ENCODE peak calls at places on chromosomes 1 and 21, in seven cellular contexts. One of them, this sample, is unnamed.

GRCh38 chr1:43536196-43536863 is 5.6 kb downstream of the PTPRF start:
- DNase-seq in sigmoid colon: no peak
- DNase-seq in A549: no peak
- DNase-seq in tibial nerve: no peak
- DNase-seq in breast epithelium: peak
- DNase-seq in endothelial cell of umbilical vein: no peak
- DNase-seq in lower leg skin: no peak
- DNase-seq in this sample: no peak

GRCh38 chr1:209567788-209568187 is 15.7 kb upstream of the CAMK1G start:
- DNase-seq in sigmoid colon: no peak
- DNase-seq in A549: no peak
- DNase-seq in tibial nerve: no peak
- DNase-seq in breast epithelium: no peak
- DNase-seq in endothelial cell of umbilical vein: no peak
- DNase-seq in lower leg skin: no peak
- DNase-seq in this sample: no peak

GRCh38 chr1:221741364-221741970 is 422 bp downstream of the DUSP10 start:
- DNase-seq in sigmoid colon: peak
- DNase-seq in A549: peak
- DNase-seq in tibial nerve: peak
- DNase-seq in breast epithelium: no peak
- DNase-seq in endothelial cell of umbilical vein: peak
- DNase-seq in lower leg skin: peak
- DNase-seq in this sample: no peak

GRCh38 chr1:65393928-65394327 is 26.5 kb upstream of the LEPR start:
- DNase-seq in sigmoid colon: no peak
- DNase-seq in A549: no peak
- DNase-seq in tibial nerve: no peak
- DNase-seq in breast epithelium: no peak
- DNase-seq in endothelial cell of umbilical vein: no peak
- DNase-seq in lower leg skin: no peak
- DNase-seq in this sample: no peak

GRCh38 chr1:24253569-24253968 is 65.6 kb upstream of the GRHL3 start:
- DNase-seq in sigmoid colon: no peak
- DNase-seq in A549: no peak
- DNase-seq in tibial nerve: no peak
- DNase-seq in breast epithelium: no peak
- DNase-seq in endothelial cell of umbilical vein: no peak
- DNase-seq in lower leg skin: no peak
- DNase-seq in this sample: no peak

GRCh38 chr1:185315364-185316108 is 1.5 kb downstream of the IVNS1ABP start:
- DNase-seq in sigmoid colon: no peak
- DNase-seq in A549: no peak
- DNase-seq in tibial nerve: no peak
- DNase-seq in breast epithelium: no peak
- DNase-seq in endothelial cell of umbilical vein: no peak
- DNase-seq in lower leg skin: no peak
- DNase-seq in this sample: peak

GRCh38 chr21:45341779-45342178 is 54.1 kb upstream of the POFUT2 start:
- DNase-seq in sigmoid colon: no peak
- DNase-seq in A549: no peak
- DNase-seq in tibial nerve: no peak
- DNase-seq in breast epithelium: no peak
- DNase-seq in endothelial cell of umbilical vein: peak
- DNase-seq in lower leg skin: no peak
- DNase-seq in this sample: no peak

GRCh38 chr1:21804536-21804935 is 7.5 kb upstream of the LDLRAD2 start:
- DNase-seq in sigmoid colon: no peak
- DNase-seq in A549: no peak
- DNase-seq in tibial nerve: no peak
- DNase-seq in breast epithelium: no peak
- DNase-seq in endothelial cell of umbilical vein: no peak
- DNase-seq in lower leg skin: no peak
- DNase-seq in this sample: no peak

GRCh38 chr1:39788758-39789570 is at the start of gene BMP8B:
- DNase-seq in sigmoid colon: peak
- DNase-seq in A549: peak
- DNase-seq in tibial nerve: peak
- DNase-seq in breast epithelium: no peak
- DNase-seq in endothelial cell of umbilical vein: no peak
- DNase-seq in lower leg skin: no peak
- DNase-seq in this sample: peak
- TF ChIP-seq POLR2A in sigmoid colon: no peak
- TF ChIP-seq POLR2A in A549: peak
- TF ChIP-seq POLR2A in tibial nerve: peak
- TF ChIP-seq POLR2A in breast epithelium: no peak
- TF ChIP-seq POLR2A in endothelial cell of umbilical vein: no peak
- TF ChIP-seq POLR2A in lower leg skin: no peak
- TF ChIP-seq POLR2A in this sample: no peak

GRCh38 chr1:228060458-228061190 is 21.9 kb upstream of the ARF1 start:
- DNase-seq in sigmoid colon: peak
- DNase-seq in A549: no peak
- DNase-seq in tibial nerve: no peak
- DNase-seq in breast epithelium: peak
- DNase-seq in endothelial cell of umbilical vein: no peak
- DNase-seq in lower leg skin: no peak
- DNase-seq in this sample: no peak
- TF ChIP-seq POLR2A in sigmoid colon: no peak
- TF ChIP-seq POLR2A in A549: no peak
- TF ChIP-seq POLR2A in tibial nerve: no peak
- TF ChIP-seq POLR2A in breast epithelium: no peak
- TF ChIP-seq POLR2A in endothelial cell of umbilical vein: no peak
- TF ChIP-seq POLR2A in lower leg skin: no peak
- TF ChIP-seq POLR2A in this sample: no peak

GRCh38 chr1:6329392-6329791 is 64.2 kb downstream of the ACOT7 start:
- DNase-seq in sigmoid colon: peak
- DNase-seq in A549: no peak
- DNase-seq in tibial nerve: no peak
- DNase-seq in breast epithelium: no peak
- DNase-seq in endothelial cell of umbilical vein: no peak
- DNase-seq in lower leg skin: no peak
- DNase-seq in this sample: no peak

GRCh38 chr1:6330410-6330827 is 63.1 kb downstream of the ACOT7 start:
- DNase-seq in sigmoid colon: no peak
- DNase-seq in A549: no peak
- DNase-seq in tibial nerve: no peak
- DNase-seq in breast epithelium: no peak
- DNase-seq in endothelial cell of umbilical vein: no peak
- DNase-seq in lower leg skin: no peak
- DNase-seq in this sample: no peak

GRCh38 chr1:6334261-6334993 is 59.1 kb downstream of the ACOT7 start:
- DNase-seq in sigmoid colon: no peak
- DNase-seq in A549: no peak
- DNase-seq in tibial nerve: no peak
- DNase-seq in breast epithelium: no peak
- DNase-seq in endothelial cell of umbilical vein: no peak
- DNase-seq in lower leg skin: no peak
- DNase-seq in this sample: no peak

GRCh38 chr1:6329851-6330250 is 63.7 kb downstream of the ACOT7 start:
- DNase-seq in sigmoid colon: no peak
- DNase-seq in A549: no peak
- DNase-seq in tibial nerve: no peak
- DNase-seq in breast epithelium: no peak
- DNase-seq in endothelial cell of umbilical vein: no peak
- DNase-seq in lower leg skin: no peak
- DNase-seq in this sample: no peak

DNA sequence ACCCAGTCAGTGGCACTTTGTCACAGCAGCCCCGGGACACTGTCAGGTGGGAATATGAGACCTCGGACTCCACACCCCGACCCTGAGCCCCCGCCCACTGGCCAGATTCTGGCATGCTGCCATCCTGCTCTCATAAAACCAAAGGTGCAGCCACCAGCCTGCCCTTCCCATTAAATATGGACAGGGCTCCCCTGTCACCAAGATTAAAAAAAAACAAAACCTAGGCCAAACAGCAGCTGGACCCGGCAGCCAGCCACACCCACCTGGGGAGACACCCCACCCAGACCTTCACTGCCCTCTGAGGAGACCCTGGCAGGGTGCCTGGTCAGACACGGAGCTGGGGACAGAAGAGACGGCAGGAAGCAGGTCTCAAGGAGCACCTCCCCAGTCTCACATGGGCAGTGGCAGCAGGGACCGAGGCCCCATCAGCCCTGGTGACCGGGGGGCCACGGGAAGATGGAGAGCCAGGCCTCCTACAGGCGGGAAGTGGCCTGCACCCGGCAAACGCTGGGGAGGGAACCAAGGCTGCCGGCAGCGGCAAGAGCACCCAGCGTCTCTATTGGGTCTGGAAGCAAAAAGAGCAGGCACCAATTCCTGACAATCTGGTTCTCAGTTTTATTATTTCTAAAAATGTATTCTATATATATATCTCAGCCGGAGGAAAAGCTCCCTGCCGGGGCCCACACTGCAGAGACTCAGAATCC is 61.9 kb downstream of the ACOT7 start:
- DNase-seq in sigmoid colon: no peak
- DNase-seq in A549: no peak
- DNase-seq in tibial nerve: no peak
- DNase-seq in breast epithelium: no peak
- DNase-seq in endothelial cell of umbilical vein: no peak
- DNase-seq in lower leg skin: no peak
- DNase-seq in this sample: no peak
- TF ChIP-seq POLR2A in sigmoid colon: no peak
- TF ChIP-seq POLR2A in A549: no peak
- TF ChIP-seq POLR2A in tibial nerve: no peak
- TF ChIP-seq POLR2A in breast epithelium: no peak
- TF ChIP-seq POLR2A in endothelial cell of umbilical vein: no peak
- TF ChIP-seq POLR2A in lower leg skin: no peak
- TF ChIP-seq POLR2A in this sample: no peak

DNA sequence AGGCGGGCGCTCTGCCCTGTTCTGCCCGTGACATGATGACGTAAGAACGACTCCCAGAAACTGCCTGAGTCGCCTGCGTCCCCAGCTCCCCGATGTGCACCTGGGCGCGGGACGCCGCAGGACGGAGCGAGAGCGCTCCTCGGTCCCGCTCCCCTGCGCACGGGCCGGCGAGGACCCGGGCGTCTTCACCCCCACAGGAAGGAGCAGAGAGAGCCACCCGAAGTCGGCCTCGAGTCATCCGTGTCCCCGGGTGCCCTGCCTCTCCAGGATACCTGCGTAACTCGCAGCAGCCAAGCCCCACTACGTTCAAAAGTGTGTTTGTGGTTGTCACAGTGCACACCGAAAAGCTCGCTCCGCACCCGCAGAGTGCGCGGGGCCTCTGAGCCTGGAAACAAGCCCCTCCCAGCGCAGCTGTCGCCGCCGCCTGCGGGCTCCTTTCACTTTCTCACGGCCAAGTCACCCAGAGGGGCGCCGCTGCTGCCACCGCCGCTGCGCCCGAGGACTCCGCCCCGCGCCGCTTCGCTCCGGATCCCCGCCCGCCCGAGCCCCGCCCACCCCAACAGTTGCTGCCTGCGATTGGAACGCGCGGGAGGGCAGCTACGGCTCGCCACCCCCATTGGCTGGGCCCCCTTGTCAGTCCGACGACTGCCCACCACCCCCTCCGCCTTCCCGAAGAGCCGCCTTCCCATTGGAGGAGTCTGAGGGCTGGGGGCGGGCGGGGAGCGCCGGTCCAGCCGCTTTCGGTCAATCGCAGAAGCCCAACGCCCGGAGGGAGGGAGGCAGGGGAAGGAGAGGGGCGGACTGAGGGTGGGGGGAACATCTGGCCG is 3.1 kb upstream of the ZBTB18 start:
- DNase-seq in sigmoid colon: peak
- DNase-seq in A549: peak
- DNase-seq in tibial nerve: peak
- DNase-seq in breast epithelium: peak
- DNase-seq in endothelial cell of umbilical vein: peak
- DNase-seq in lower leg skin: peak
- DNase-seq in this sample: peak
- TF ChIP-seq POLR2A in sigmoid colon: peak
- TF ChIP-seq POLR2A in A549: peak
- TF ChIP-seq POLR2A in tibial nerve: peak
- TF ChIP-seq POLR2A in breast epithelium: peak
- TF ChIP-seq POLR2A in endothelial cell of umbilical vein: peak
- TF ChIP-seq POLR2A in lower leg skin: peak
- TF ChIP-seq POLR2A in this sample: peak

DNA sequence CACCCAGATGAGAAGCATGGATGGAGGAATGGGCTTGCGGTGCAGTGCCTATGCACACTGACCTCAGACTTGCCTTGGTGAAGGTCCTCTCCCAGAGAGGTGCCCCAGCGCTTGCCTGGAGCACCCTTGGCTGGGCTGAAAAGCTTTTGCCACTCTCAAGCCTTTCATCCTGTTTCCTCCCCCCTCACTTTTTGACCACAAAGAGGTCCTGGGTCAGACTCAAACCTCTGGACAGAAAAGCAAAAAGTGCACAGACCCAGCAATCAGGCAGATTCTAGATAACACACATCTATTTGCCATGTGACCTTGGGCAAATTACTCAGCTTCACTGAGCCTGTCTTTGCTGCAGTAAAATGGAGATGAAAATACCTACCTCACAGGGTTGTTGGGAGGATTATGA is 7.3 kb downstream of the TMEM35B start:
- DNase-seq in sigmoid colon: no peak
- DNase-seq in A549: no peak
- DNase-seq in tibial nerve: no peak
- DNase-seq in breast epithelium: no peak
- DNase-seq in endothelial cell of umbilical vein: no peak
- DNase-seq in lower leg skin: no peak
- DNase-seq in this sample: no peak
- TF ChIP-seq POLR2A in sigmoid colon: no peak
- TF ChIP-seq POLR2A in A549: no peak
- TF ChIP-seq POLR2A in tibial nerve: no peak
- TF ChIP-seq POLR2A in breast epithelium: no peak
- TF ChIP-seq POLR2A in endothelial cell of umbilical vein: no peak
- TF ChIP-seq POLR2A in lower leg skin: no peak
- TF ChIP-seq POLR2A in this sample: no peak

DNA sequence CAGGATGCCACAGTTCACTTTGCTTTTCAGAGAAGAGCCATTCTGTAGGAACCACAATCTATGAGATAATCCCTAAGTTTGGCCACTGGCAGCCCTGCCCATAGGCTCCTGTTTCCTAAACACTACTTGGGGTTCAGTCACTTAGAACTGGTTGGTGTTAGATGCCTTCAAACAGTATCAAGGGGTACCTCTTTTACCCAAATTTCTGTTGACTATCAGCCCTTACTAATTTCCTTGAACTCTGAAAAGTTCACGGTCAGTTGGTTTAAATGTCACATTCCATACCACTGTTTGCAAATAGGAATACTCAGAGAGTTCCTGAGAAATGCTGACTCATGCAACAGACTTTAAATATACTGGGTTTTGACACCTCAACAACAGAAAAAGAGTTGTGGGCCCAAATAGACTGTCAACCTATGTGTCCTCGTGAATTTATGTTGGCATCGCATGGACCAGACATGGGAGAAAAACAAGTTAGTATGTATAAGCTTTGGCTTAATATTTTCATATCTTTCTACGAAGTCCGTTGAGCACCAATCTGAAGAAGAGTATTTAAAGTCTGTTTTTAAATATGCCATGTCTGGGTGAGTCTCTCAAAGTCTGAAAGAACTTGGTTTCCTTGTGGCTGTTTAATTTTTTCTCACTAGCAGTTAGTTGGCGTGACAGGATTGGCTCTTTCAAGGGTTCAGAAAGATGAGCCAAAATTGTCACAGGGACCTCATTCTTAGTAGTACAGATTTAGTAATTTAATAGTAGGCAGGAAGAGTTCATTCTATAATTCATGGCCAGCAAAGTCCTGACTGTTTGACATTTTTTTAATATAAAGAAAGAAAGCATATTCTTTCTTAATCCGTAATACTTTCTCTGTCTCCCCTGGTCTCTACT is 56.5 kb upstream of the ZNF326 start:
- DNase-seq in sigmoid colon: no peak
- DNase-seq in A549: no peak
- DNase-seq in tibial nerve: no peak
- DNase-seq in breast epithelium: no peak
- DNase-seq in endothelial cell of umbilical vein: peak
- DNase-seq in lower leg skin: no peak
- DNase-seq in this sample: peak
- TF ChIP-seq POLR2A in sigmoid colon: no peak
- TF ChIP-seq POLR2A in A549: no peak
- TF ChIP-seq POLR2A in tibial nerve: no peak
- TF ChIP-seq POLR2A in breast epithelium: no peak
- TF ChIP-seq POLR2A in endothelial cell of umbilical vein: no peak
- TF ChIP-seq POLR2A in lower leg skin: no peak
- TF ChIP-seq POLR2A in this sample: no peak